ENCODE peak calls at places on chromosome 1, in eight cellular contexts. One of them, this sample, is unnamed.
A peak's percentile ranks its signal among the peaks of the same experiment; 100 is the strongest.

GRCh38 chr1:4110888-4111287 is 210.8 kb upstream of the C1orf174 start:
- DNase-seq in NCI-H2029: no peak
- DNase-seq in kidney: no peak
- DNase-seq in astrocyte of the spinal cord: no peak
- DNase-seq in stimulated activated CD4-positive, alpha-beta T cell treated with anti-CD3 and anti-CD28 coated beads, TNF-alpha, amount 100 ng/mL, for 24 hours: no peak
- DNase-seq in effector memory CD8-positive, alpha-beta T cell: no peak
- DNase-seq in Peyer's patch: no peak
- DNase-seq in AG08396: no peak
- DNase-seq in this sample: no peak

GRCh38 chr1:156625436-156626078 is 6.3 kb downstream of the HAPLN2 start:
- DNase-seq in kidney: peak; percentile 77
- DNase-seq in NCI-H2029: no peak
- DNase-seq in Peyer's patch: peak; percentile 51
- DNase-seq in astrocyte of the spinal cord: peak; percentile 40
- DNase-seq in stimulated activated CD4-positive, alpha-beta T cell treated with anti-CD3 and anti-CD28 coated beads, TNF-alpha, amount 100 ng/mL, for 24 hours: peak; percentile 56
- DNase-seq in AG08396: peak; percentile 57
- DNase-seq in effector memory CD8-positive, alpha-beta T cell: peak; percentile 65
- DNase-seq in this sample: no peak

GRCh38 chr1:177746168-177746567 is 223.7 kb downstream of the SEC16B start:
- DNase-seq in stimulated activated CD4-positive, alpha-beta T cell treated with anti-CD3 and anti-CD28 coated beads, TNF-alpha, amount 100 ng/mL, for 24 hours: no peak
- DNase-seq in Peyer's patch: no peak
- DNase-seq in kidney: no peak
- DNase-seq in NCI-H2029: no peak
- DNase-seq in effector memory CD8-positive, alpha-beta T cell: no peak
- DNase-seq in AG08396: no peak
- DNase-seq in astrocyte of the spinal cord: no peak
- DNase-seq in this sample: peak; percentile 26

GRCh38 chr1:9418851-9419250 is 120.4 kb upstream of the SLC25A33 start:
- DNase-seq in NCI-H2029: no peak
- DNase-seq in effector memory CD8-positive, alpha-beta T cell: no peak
- DNase-seq in Peyer's patch: no peak
- DNase-seq in astrocyte of the spinal cord: no peak
- DNase-seq in stimulated activated CD4-positive, alpha-beta T cell treated with anti-CD3 and anti-CD28 coated beads, TNF-alpha, amount 100 ng/mL, for 24 hours: no peak
- DNase-seq in kidney: no peak
- DNase-seq in AG08396: no peak
- DNase-seq in this sample: no peak

GRCh38 chr1:1356796-1357401 is 1.5 kb downstream of the MXRA8 start:
- DNase-seq in stimulated activated CD4-positive, alpha-beta T cell treated with anti-CD3 and anti-CD28 coated beads, TNF-alpha, amount 100 ng/mL, for 24 hours: no peak
- DNase-seq in astrocyte of the spinal cord: no peak
- DNase-seq in NCI-H2029: no peak
- DNase-seq in kidney: peak; percentile 78
- DNase-seq in AG08396: no peak
- DNase-seq in Peyer's patch: no peak
- DNase-seq in effector memory CD8-positive, alpha-beta T cell: no peak
- DNase-seq in this sample: peak; percentile 25

GRCh38 chr1:44016875-44017400 is 14.3 kb downstream of the SLC6A9 start:
- DNase-seq in effector memory CD8-positive, alpha-beta T cell: no peak
- DNase-seq in stimulated activated CD4-positive, alpha-beta T cell treated with anti-CD3 and anti-CD28 coated beads, TNF-alpha, amount 100 ng/mL, for 24 hours: no peak
- DNase-seq in NCI-H2029: no peak
- DNase-seq in Peyer's patch: no peak
- DNase-seq in kidney: no peak
- DNase-seq in AG08396: no peak
- DNase-seq in astrocyte of the spinal cord: no peak
- DNase-seq in this sample: no peak

GRCh38 chr1:235502601-235503332 is 1.5 kb downstream of the B3GALNT2 start:
- DNase-seq in AG08396: peak; percentile 17
- DNase-seq in stimulated activated CD4-positive, alpha-beta T cell treated with anti-CD3 and anti-CD28 coated beads, TNF-alpha, amount 100 ng/mL, for 24 hours: no peak
- DNase-seq in Peyer's patch: no peak
- DNase-seq in astrocyte of the spinal cord: peak; percentile 47
- DNase-seq in kidney: no peak
- DNase-seq in effector memory CD8-positive, alpha-beta T cell: no peak
- DNase-seq in NCI-H2029: no peak
- DNase-seq in this sample: peak; percentile 78

GRCh38 chr1:2248127-2248826 is 20.2 kb downstream of the SKI start:
- DNase-seq in Peyer's patch: no peak
- DNase-seq in NCI-H2029: no peak
- DNase-seq in kidney: peak; percentile 71
- DNase-seq in astrocyte of the spinal cord: no peak
- DNase-seq in stimulated activated CD4-positive, alpha-beta T cell treated with anti-CD3 and anti-CD28 coated beads, TNF-alpha, amount 100 ng/mL, for 24 hours: no peak
- DNase-seq in effector memory CD8-positive, alpha-beta T cell: no peak
- DNase-seq in AG08396: no peak
- DNase-seq in this sample: no peak

GRCh38 chr1:23751050-23751814 is 8.0 kb downstream of the ELOA start:
- DNase-seq in effector memory CD8-positive, alpha-beta T cell: peak; percentile 24
- DNase-seq in stimulated activated CD4-positive, alpha-beta T cell treated with anti-CD3 and anti-CD28 coated beads, TNF-alpha, amount 100 ng/mL, for 24 hours: peak; percentile 19
- DNase-seq in AG08396: peak; percentile 74
- DNase-seq in NCI-H2029: no peak
- DNase-seq in astrocyte of the spinal cord: peak; percentile 34
- DNase-seq in Peyer's patch: peak; percentile 41
- DNase-seq in kidney: no peak
- DNase-seq in this sample: peak; percentile 66

GRCh38 chr1:196856053-196856452 is 31.8 kb upstream of the CFHR4 start:
- DNase-seq in stimulated activated CD4-positive, alpha-beta T cell treated with anti-CD3 and anti-CD28 coated beads, TNF-alpha, amount 100 ng/mL, for 24 hours: no peak
- DNase-seq in Peyer's patch: no peak
- DNase-seq in AG08396: no peak
- DNase-seq in effector memory CD8-positive, alpha-beta T cell: no peak
- DNase-seq in NCI-H2029: no peak
- DNase-seq in astrocyte of the spinal cord: no peak
- DNase-seq in kidney: no peak
- DNase-seq in this sample: no peak

GRCh38 chr1:105891308-105891707 is 1165.2 kb upstream of the PRMT6 start:
- DNase-seq in effector memory CD8-positive, alpha-beta T cell: no peak
- DNase-seq in kidney: no peak
- DNase-seq in stimulated activated CD4-positive, alpha-beta T cell treated with anti-CD3 and anti-CD28 coated beads, TNF-alpha, amount 100 ng/mL, for 24 hours: no peak
- DNase-seq in astrocyte of the spinal cord: no peak
- DNase-seq in AG08396: no peak
- DNase-seq in NCI-H2029: no peak
- DNase-seq in Peyer's patch: no peak
- DNase-seq in this sample: no peak

GRCh38 chr1:21337010-21337437 is 46.8 kb upstream of the ECE1 start:
- DNase-seq in NCI-H2029: no peak
- DNase-seq in stimulated activated CD4-positive, alpha-beta T cell treated with anti-CD3 and anti-CD28 coated beads, TNF-alpha, amount 100 ng/mL, for 24 hours: no peak
- DNase-seq in effector memory CD8-positive, alpha-beta T cell: no peak
- DNase-seq in astrocyte of the spinal cord: no peak
- DNase-seq in kidney: no peak
- DNase-seq in Peyer's patch: no peak
- DNase-seq in AG08396: no peak
- DNase-seq in this sample: no peak

GRCh38 chr1:169427081-169427611 is at the start of gene CCDC181:
- DNase-seq in stimulated activated CD4-positive, alpha-beta T cell treated with anti-CD3 and anti-CD28 coated beads, TNF-alpha, amount 100 ng/mL, for 24 hours: peak; percentile 55
- DNase-seq in Peyer's patch: peak; percentile 16
- DNase-seq in astrocyte of the spinal cord: peak; percentile 78
- DNase-seq in effector memory CD8-positive, alpha-beta T cell: peak; percentile 11
- DNase-seq in AG08396: peak; percentile 36
- DNase-seq in NCI-H2029: no peak
- DNase-seq in kidney: peak; percentile 82
- DNase-seq in this sample: peak; percentile 63